ENCODE peak calls at places on chromosome 15, in six cellular contexts. G is H1, Q is HepG2, E is GM12878, X is K562, N is SK-N-SH. P is an unnamed sample.

GRCh38 chr15:77075528-77075927 is 4.6 kb upstream of the TSPAN3 start:
- DNase-seq in G (no peak), Q (peak; percentile 19), E (no peak), X (no peak), N (no peak), P (no peak)

GRCh38 chr15:53843869-53844569 is 84.6 kb upstream of the WDR72 start:
- DNase-seq in G (no peak), Q (peak; percentile 84), E (no peak), X (no peak), N (no peak), P (no peak)

GRCh38 chr15:74338676-74339075 is 28.8 kb downstream of the CYP11A1 start:
- DNase-seq in G (no peak), Q (no peak), E (no peak), X (no peak), N (no peak), P (no peak)

GRCh38 chr15:48978638-48979037 is 14.9 kb upstream of the SHC4 start:
- DNase-seq in G (no peak), Q (no peak), E (no peak), X (no peak), N (no peak), P (no peak)

GRCh38 chr15:57421540-57421939 is 45.2 kb downstream of the CGNL1 start:
- DNase-seq in G (peak; percentile 33), Q (no peak), E (no peak), X (no peak), N (no peak), P (no peak)

GRCh38 chr15:28246605-28247004 is 75.4 kb downstream of the HERC2 start:
- DNase-seq in G (no peak), Q (no peak), E (no peak), X (no peak), N (no peak), P (no peak)

GRCh38 chr15:76470691-76471090 is 134.1 kb downstream of the ISL2 start:
- DNase-seq in G (no peak), Q (no peak), E (no peak), X (no peak), N (no peak), P (no peak)

GRCh38 chr15:78673476-78673875 is 32.5 kb upstream of the CHRNB4 start:
- DNase-seq in G (no peak), Q (no peak), E (no peak), X (no peak), N (no peak), P (no peak)

GRCh38 chr15:29813009-29813408 is 9.3 kb downstream of the TJP1 start:
- DNase-seq in G (no peak), Q (no peak), E (no peak), X (no peak), N (no peak), P (no peak)

GRCh38 chr15:82999905-83000671 is 11.4 kb downstream of the C15orf40 start:
- DNase-seq in G (peak; percentile 43), Q (peak; percentile 28), E (peak; percentile 43), X (peak; percentile 27), N (peak; percentile 68), P (no peak)

GRCh38 chr15:90262426-90262825 is 3.0 kb upstream of the NGRN start:
- DNase-seq in G (no peak), Q (no peak), E (no peak), X (no peak), N (no peak), P (no peak)

GRCh38 chr15:38061856-38062649 is 127.6 kb downstream of the TMCO5A start:
- DNase-seq in G (no peak), Q (no peak), E (no peak), X (no peak), N (no peak), P (no peak)

GRCh38 chr15:47650564-47650963 is 66.7 kb upstream of the SEMA6D start:
- DNase-seq in G (no peak), Q (no peak), E (no peak), X (no peak), N (no peak), P (no peak)

GRCh38 chr15:77032052-77032646 is 37.2 kb downstream of the PSTPIP1 start:
- DNase-seq in G (peak; percentile 46), Q (peak; percentile 66), E (no peak), X (no peak), N (peak; percentile 23), P (no peak)

GRCh38 chr15:39504812-39505211 is 76.1 kb upstream of the THBS1 start:
- DNase-seq in G (no peak), Q (no peak), E (no peak), X (no peak), N (no peak), P (no peak)

GRCh38 chr15:68301300-68301699 is 23.8 kb downstream of the FEM1B start:
- DNase-seq in G (peak; percentile 40), Q (no peak), E (no peak), X (no peak), N (no peak), P (peak; percentile 18)

GRCh38 chr15:71199384-71200351 is 84.4 kb downstream of the THSD4 start:
- DNase-seq in G (no peak), Q (no peak), E (no peak), X (no peak), N (no peak), P (no peak)

GRCh38 chr15:27336676-27337075 is 365.7 kb downstream of the GABRG3 start:
- DNase-seq in G (no peak), Q (no peak), E (no peak), X (no peak), N (no peak), P (no peak)

GRCh38 chr15:77021803-77022381 is 27.0 kb downstream of the PSTPIP1 start:
- DNase-seq in G (no peak), Q (no peak), E (no peak), X (no peak), N (no peak), P (peak; percentile 38)

GRCh38 chr15:51759557-51760070 is 8.2 kb downstream of the TMOD2 start:
- DNase-seq in G (peak; percentile 52), Q (peak; percentile 6), E (no peak), X (no peak), N (no peak), P (peak; percentile 61)

GRCh38 chr15:58043192-58043903 is 22.2 kb downstream of the ALDH1A2 start:
- DNase-seq in G (no peak), Q (peak; percentile 27), E (no peak), X (peak; percentile 35), N (no peak), P (no peak)

GRCh38 chr15:58387130-58387529 is 44.7 kb upstream of the LIPC start:
- DNase-seq in G (no peak), Q (no peak), E (no peak), X (no peak), N (no peak), P (no peak)

GRCh38 chr15:38557855-38558713 is 6.5 kb downstream of the RASGRP1 start:
- DNase-seq in G (no peak), Q (no peak), E (no peak), X (no peak), N (no peak), P (no peak)

GRCh38 chr15:38253448-38253847 is 812 bp downstream of the SPRED1 start:
- DNase-seq in G (no peak), Q (no peak), E (no peak), X (peak; percentile 23), N (no peak), P (peak; percentile 50)

GRCh38 chr15:32952062-32952461 is 234.3 kb downstream of the GREM1 start:
- DNase-seq in G (no peak), Q (no peak), E (no peak), X (no peak), N (no peak), P (no peak)

GRCh38 chr15:99384992-99385669 is 133.8 kb downstream of the LRRC28 start:
- DNase-seq in G (no peak), Q (peak; percentile 75), E (no peak), X (no peak), N (no peak), P (no peak)

GRCh38 chr15:46714959-46715358 is 1002.3 kb upstream of the SEMA6D start:
- DNase-seq in G (no peak), Q (no peak), E (no peak), X (no peak), N (no peak), P (no peak)

GRCh38 chr15:44215594-44215993 is 20.5 kb upstream of the FRMD5 start:
- DNase-seq in G (no peak), Q (peak; percentile 74), E (no peak), X (no peak), N (no peak), P (no peak)

GRCh38 chr15:70504305-70504951 is 258.9 kb downstream of the UACA start:
- DNase-seq in G (no peak), Q (no peak), E (no peak), X (no peak), N (peak; percentile 62), P (peak; percentile 80)

DNA sequence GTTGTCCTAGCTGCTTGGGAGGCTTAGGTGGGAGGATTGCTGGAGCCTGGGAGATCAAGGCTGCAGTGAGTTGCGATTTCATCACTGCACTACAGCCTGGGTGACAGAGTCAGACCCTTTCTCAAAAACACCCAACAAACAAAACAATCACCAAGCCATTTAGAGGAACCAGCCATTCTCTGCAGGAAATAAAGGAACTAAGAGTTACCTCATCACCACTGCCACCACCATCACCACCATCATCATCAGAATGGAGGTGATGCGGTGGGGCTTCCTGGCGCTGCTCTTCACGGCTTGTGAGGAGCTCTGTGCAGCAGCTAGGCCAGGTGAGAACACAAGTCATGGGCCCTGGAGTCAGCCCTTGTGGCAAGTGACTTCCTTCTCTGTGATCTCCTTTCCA is 37.7 kb upstream of the KLHL25 start:
- DNase-seq in G (no peak), Q (no peak), E (no peak), X (no peak), N (no peak), P (peak; percentile 71)
- TF ChIP-seq GABPA in G (no peak), Q (no peak), E (no peak), X (no peak), N (no peak), P (no peak)

DNA sequence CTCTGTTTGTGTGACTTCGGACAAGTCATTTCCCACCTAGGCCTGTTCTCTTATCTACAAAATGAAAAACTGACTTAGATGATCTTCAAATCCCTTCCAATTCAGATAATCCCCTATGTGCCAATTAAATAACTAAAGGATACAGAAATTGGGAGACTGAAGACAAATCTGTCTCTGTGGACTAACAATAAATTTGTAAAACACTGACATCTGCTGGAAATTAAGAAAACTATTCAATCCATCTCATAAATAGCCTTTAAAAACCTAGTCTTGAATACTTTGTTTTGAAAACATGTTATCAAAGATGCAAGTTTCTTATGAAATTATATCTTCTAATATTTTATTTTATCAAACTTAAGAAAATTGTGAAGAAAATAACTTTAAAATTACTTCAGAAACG is 38.3 kb downstream of the MTHFS start:
- DNase-seq in G (no peak), Q (no peak), E (no peak), X (no peak), N (no peak), P (no peak)
- TF ChIP-seq CTCF in G (no peak), Q (no peak), E (peak; percentile 1), X (peak; percentile 33), N (peak; percentile 51), P (no peak)

GRCh38 chr15:66167854-66168253 is 85.7 kb downstream of the MEGF11 start:
- DNase-seq in G (no peak), Q (no peak), E (no peak), X (peak; percentile 40), N (no peak), P (no peak)
- TF ChIP-seq GABPA in G (no peak), Q (no peak), E (no peak), X (no peak), N (no peak), P (no peak)

DNA sequence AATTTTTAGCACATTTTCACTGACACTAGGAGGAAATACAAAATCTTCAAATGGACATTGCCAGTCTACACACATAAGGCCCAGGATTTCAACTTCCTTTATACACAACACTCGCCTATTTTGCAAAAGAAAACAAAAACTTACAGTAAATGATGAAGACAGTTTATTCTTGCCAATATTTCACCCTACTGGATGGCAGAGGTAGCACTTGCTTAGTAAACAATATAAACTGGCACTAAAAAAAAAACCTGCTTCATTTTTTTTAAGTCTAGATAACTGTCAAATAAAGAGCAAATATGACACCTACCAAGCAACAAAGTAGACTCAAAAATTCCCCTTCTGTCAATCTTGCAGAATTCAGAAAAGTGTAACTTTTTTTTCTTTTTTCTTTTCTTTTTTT is 204.0 kb downstream of the VPS13C start:
- DNase-seq in G (no peak), Q (no peak), E (no peak), X (no peak), N (no peak), P (no peak)
- TF ChIP-seq CTCF in G (no peak), Q (no peak), E (no peak), X (no peak), N (peak; percentile 21), P (no peak)